ENCODE peak calls at places on chromosomes 12 and 14, in nine cellular contexts. K is IMR-90; T is T-cell; O is lung; Z is central memory CD8-positive, alpha-beta T cell; V is H4; E is posterior vena cava; F is HEK293T; Y is heart right ventricle. C is an unnamed sample.

GRCh38 chr12:91178801-91179200 is 3.8 kb downstream of the DCN start:
- DNase-seq in K (no peak), T (no peak), O (no peak), Z (no peak), V (no peak), E (no peak), F (no peak), Y (no peak), C (no peak)

GRCh38 chr12:46383654-46384450 is 11.3 kb upstream of the SLC38A2 start:
- DNase-seq in K (peak), T (peak), O (peak), Z (peak), V (peak), E (peak), F (peak), Y (peak), C (peak)

GRCh38 chr12:68317047-68317667 is 15.0 kb downstream of the MDM1 start:
- DNase-seq in K (peak), T (peak), O (no peak), Z (no peak), V (peak), E (no peak), F (peak), Y (no peak), C (peak)

GRCh38 chr14:51293149-51293925 is 53.3 kb downstream of the TMX1 start:
- DNase-seq in K (peak), T (no peak), O (no peak), Z (no peak), V (peak), E (peak), F (no peak), Y (peak), C (no peak)

GRCh38 chr12:62482769-62483168 is 16.1 kb downstream of the MON2 start:
- DNase-seq in K (no peak), T (no peak), O (no peak), Z (no peak), V (no peak), E (no peak), F (no peak), Y (no peak), C (no peak)

GRCh38 chr14:99420711-99421110 is 59.9 kb downstream of the SETD3 start:
- DNase-seq in K (no peak), T (no peak), O (peak), Z (no peak), V (no peak), E (no peak), F (no peak), Y (no peak), C (no peak)

GRCh38 chr14:61462566-61463195 is 141.3 kb downstream of the PRKCH start:
- DNase-seq in K (peak), T (no peak), O (no peak), Z (no peak), V (peak), E (no peak), F (no peak), Y (no peak), C (no peak)

GRCh38 chr12:128259556-128260070 is 7.4 kb upstream of the TMEM132C start:
- DNase-seq in K (no peak), T (peak), O (no peak), Z (no peak), V (peak), E (no peak), F (peak), Y (no peak), C (peak)

GRCh38 chr12:49825360-49825970 is 2.7 kb downstream of the NCKAP5L start:
- DNase-seq in K (peak), T (no peak), O (no peak), Z (no peak), V (no peak), E (peak), F (no peak), Y (no peak), C (no peak)